ENCODE peak calls at places on chromosomes 2 and 18, in seven cellular contexts. U is CD4-positive, alpha-beta T cell; F is lung; C is brain microvascular endothelial cell; M is HL-60; B is cardiac fibroblast; W is B cell. Y is an unnamed sample.

GRCh38 chr2:160087854-160088745 is 25.7 kb upstream of the PLA2R1 start:
- DNase-seq in U (no peak), F (no peak), C (no peak), M (no peak), B (peak), W (no peak), Y (no peak)

GRCh38 chr2:33223851-33224250 is 252.6 kb upstream of the RASGRP3 start:
- DNase-seq in U (no peak), F (no peak), C (peak), M (no peak), B (peak), W (no peak), Y (no peak)

GRCh38 chr2:237673130-237673921 is 45.9 kb downstream of the LRRFIP1 start:
- DNase-seq in U (peak), F (peak), C (peak), M (no peak), B (peak), W (peak), Y (no peak)

GRCh38 chr2:195647302-195647701 is 9.7 kb upstream of the SLC39A10 start:
- DNase-seq in U (no peak), F (no peak), C (no peak), M (no peak), B (no peak), W (peak), Y (no peak)

GRCh38 chr18:45631077-45631476 is 15.8 kb downstream of the SLC14A2 start:
- DNase-seq in U (no peak), F (no peak), C (no peak), M (no peak), B (no peak), W (no peak), Y (no peak)

GRCh38 chr2:238593236-238593635 is 166.5 kb downstream of the ASB1 start:
- DNase-seq in U (no peak), F (peak), C (no peak), M (no peak), B (no peak), W (no peak), Y (no peak)

GRCh38 chr2:155145758-155146229 is 447.3 kb downstream of the KCNJ3 start:
- DNase-seq in U (no peak), F (no peak), C (no peak), M (no peak), B (no peak), W (no peak), Y (no peak)

GRCh38 chr2:167258712-167259111 is 370.4 kb downstream of the XIRP2 start:
- DNase-seq in U (no peak), F (no peak), C (no peak), M (no peak), B (no peak), W (no peak), Y (no peak)

GRCh38 chr18:31490387-31490786 is 7.6 kb upstream of the DSG2 start:
- DNase-seq in U (no peak), F (no peak), C (no peak), M (no peak), B (no peak), W (no peak), Y (no peak)

GRCh38 chr2:127651987-127652550 is 6.1 kb downstream of the GPR17 start:
- DNase-seq in U (no peak), F (no peak), C (no peak), M (no peak), B (no peak), W (no peak), Y (no peak)

GRCh38 chr2:140990416-140990815 is 1140.4 kb downstream of the LRP1B start:
- DNase-seq in U (no peak), F (no peak), C (peak), M (no peak), B (peak), W (no peak), Y (no peak)

GRCh38 chr2:213834746-213835145 is 550.5 kb downstream of the SPAG16 start:
- DNase-seq in U (no peak), F (no peak), C (no peak), M (no peak), B (peak), W (no peak), Y (no peak)

GRCh38 chr18:54254265-54254758 is 15.0 kb upstream of the POLI start:
- DNase-seq in U (no peak), F (no peak), C (peak), M (no peak), B (peak), W (no peak), Y (no peak)

GRCh38 chr2:12819721-12820120 is 103.0 kb downstream of the TRIB2 start:
- DNase-seq in U (no peak), F (no peak), C (peak), M (peak), B (peak), W (no peak), Y (no peak)

GRCh38 chr2:191171291-191171690 is 20.5 kb upstream of the STAT4 start:
- DNase-seq in U (no peak), F (no peak), C (no peak), M (no peak), B (peak), W (no peak), Y (no peak)

GRCh38 chr18:12121175-12122095 is 27.8 kb downstream of the ANKRD62 start:
- DNase-seq in U (no peak), F (no peak), C (peak), M (no peak), B (peak), W (no peak), Y (peak)

GRCh38 chr2:225041871-225042799 is at the start of gene DOCK10:
- DNase-seq in U (peak), F (peak), C (peak), M (peak), B (peak), W (peak), Y (peak)

GRCh38 chr18:77118256-77119090 is 14.1 kb downstream of the MBP start:
- DNase-seq in U (no peak), F (no peak), C (no peak), M (no peak), B (no peak), W (no peak), Y (no peak)

GRCh38 chr18:10085405-10085804 is 171.6 kb downstream of the VAPA start:
- DNase-seq in U (no peak), F (no peak), C (no peak), M (no peak), B (no peak), W (no peak), Y (no peak)

GRCh38 chr18:33440384-33441043 is at the start of gene CCDC178:
- DNase-seq in U (no peak), F (peak), C (peak), M (no peak), B (no peak), W (no peak), Y (peak)

GRCh38 chr2:203758841-203759691 is 52.6 kb downstream of the CD28 start:
- DNase-seq in U (no peak), F (no peak), C (peak), M (peak), B (peak), W (no peak), Y (no peak)

GRCh38 chr2:156399224-156399949 is 36.8 kb upstream of the GPD2 start:
- DNase-seq in U (no peak), F (peak), C (no peak), M (no peak), B (peak), W (no peak), Y (no peak)

GRCh38 chr2:234579231-234579962 is 82.5 kb upstream of the ARL4C start:
- DNase-seq in U (no peak), F (no peak), C (no peak), M (no peak), B (no peak), W (no peak), Y (no peak)

GRCh38 chr18:74013955-74014354 is 133.7 kb downstream of the FBXO15 start:
- DNase-seq in U (no peak), F (no peak), C (peak), M (peak), B (peak), W (no peak), Y (no peak)

GRCh38 chr2:152106464-152106863 is 7.6 kb upstream of the CACNB4 start:
- DNase-seq in U (no peak), F (no peak), C (no peak), M (no peak), B (no peak), W (no peak), Y (no peak)

GRCh38 chr2:27909901-27910300 is 19.4 kb downstream of the BABAM2 start:
- DNase-seq in U (no peak), F (no peak), C (no peak), M (no peak), B (no peak), W (no peak), Y (no peak)

GRCh38 chr2:27016801-27017325 is 15.9 kb upstream of the TMEM214 start:
- DNase-seq in U (peak), F (no peak), C (peak), M (no peak), B (peak), W (peak), Y (peak)

GRCh38 chr2:23480991-23481797 is 96.2 kb downstream of the KLHL29 start:
- DNase-seq in U (no peak), F (peak), C (peak), M (no peak), B (peak), W (no peak), Y (no peak)

GRCh38 chr2:21175895-21176646 is 52.3 kb downstream of the TDRD15 start:
- DNase-seq in U (no peak), F (no peak), C (no peak), M (no peak), B (peak), W (no peak), Y (no peak)

GRCh38 chr18:78090584-78090983 is 840.9 kb downstream of the GALR1 start:
- DNase-seq in U (no peak), F (no peak), C (no peak), M (no peak), B (no peak), W (no peak), Y (no peak)

GRCh38 chr2:186423481-186423880 is 62.6 kb upstream of the ZC3H15 start:
- DNase-seq in U (no peak), F (no peak), C (no peak), M (no peak), B (no peak), W (no peak), Y (no peak)

GRCh38 chr2:164764996-164765395 is 76.6 kb downstream of the COBLL1 start:
- DNase-seq in U (no peak), F (no peak), C (peak), M (no peak), B (peak), W (no peak), Y (no peak)

GRCh38 chr18:54296017-54296416 is 26.7 kb downstream of the POLI start:
- DNase-seq in U (no peak), F (no peak), C (no peak), M (no peak), B (peak), W (no peak), Y (no peak)

GRCh38 chr2:142144547-142144946 is 13.7 kb upstream of the LRP1B start:
- DNase-seq in U (no peak), F (no peak), C (no peak), M (no peak), B (no peak), W (no peak), Y (no peak)

GRCh38 chr2:142136571-142136970 is 5.8 kb upstream of the LRP1B start:
- DNase-seq in U (no peak), F (no peak), C (no peak), M (no peak), B (no peak), W (no peak), Y (no peak)

GRCh38 chr2:142139384-142139783 is 8.6 kb upstream of the LRP1B start:
- DNase-seq in U (no peak), F (no peak), C (no peak), M (no peak), B (no peak), W (no peak), Y (no peak)

GRCh38 chr2:142142595-142142994 is 11.8 kb upstream of the LRP1B start:
- DNase-seq in U (no peak), F (no peak), C (peak), M (no peak), B (no peak), W (no peak), Y (no peak)

GRCh38 chr2:142140434-142140845 is 9.6 kb upstream of the LRP1B start:
- DNase-seq in U (no peak), F (no peak), C (no peak), M (no peak), B (peak), W (no peak), Y (no peak)
- TF ChIP-seq CTCF in U (no peak), F (no peak), C (peak), M (no peak), B (peak), W (peak), Y (peak)

GRCh38 chr2:176502619-176503018 is 233.4 kb downstream of the MTX2 start:
- DNase-seq in U (no peak), F (no peak), C (no peak), M (no peak), B (no peak), W (no peak), Y (no peak)
- TF ChIP-seq CTCF in U (no peak), F (no peak), C (no peak), M (no peak), B (no peak), W (no peak), Y (no peak)

GRCh38 chr18:50111398-50111797 is 83.5 kb downstream of the MYO5B start:
- DNase-seq in U (no peak), F (no peak), C (no peak), M (no peak), B (no peak), W (no peak), Y (no peak)
- TF ChIP-seq CTCF in U (no peak), F (no peak), C (no peak), M (no peak), B (no peak), W (no peak), Y (no peak)

GRCh38 chr2:29014811-29015414 is 33.8 kb downstream of the TOGARAM2 start:
- DNase-seq in U (peak), F (no peak), C (peak), M (peak), B (peak), W (peak), Y (no peak)
- TF ChIP-seq CTCF in U (peak), F (no peak), C (peak), M (no peak), B (peak), W (no peak), Y (no peak)

DNA sequence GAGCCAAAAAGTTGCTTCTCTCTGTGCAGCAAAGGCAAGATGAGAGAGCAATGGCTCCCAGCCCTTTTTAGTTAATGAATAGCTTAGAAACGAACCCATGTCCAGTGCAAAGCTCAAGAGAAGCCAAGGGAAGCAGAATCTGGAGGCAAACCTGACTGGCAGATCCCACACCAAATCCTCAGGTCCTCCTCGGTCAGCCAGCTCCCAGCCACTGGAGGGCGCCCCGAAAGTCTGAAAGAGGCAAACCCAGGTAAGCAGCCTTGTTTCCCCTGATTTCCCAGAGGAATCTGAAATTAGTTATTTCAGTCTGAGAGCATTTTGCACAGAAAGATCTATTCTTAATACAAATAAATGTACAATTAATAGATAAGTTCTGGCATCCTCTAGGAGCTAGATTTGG is 71.3 kb upstream of the PID1 start:
- DNase-seq in U (no peak), F (peak), C (no peak), M (no peak), B (peak), W (no peak), Y (peak)
- TF ChIP-seq CTCF in U (no peak), F (peak), C (peak), M (peak), B (peak), W (no peak), Y (peak)

GRCh38 chr2:223101340-223102039 is 49.5 kb downstream of the KCNE4 start:
- DNase-seq in U (no peak), F (no peak), C (peak), M (no peak), B (peak), W (no peak), Y (peak)
- TF ChIP-seq CTCF in U (no peak), F (no peak), C (peak), M (peak), B (peak), W (no peak), Y (peak)

GRCh38 chr2:70357076-70358071 is 55.5 kb upstream of the FAM136A start:
- DNase-seq in U (no peak), F (no peak), C (no peak), M (no peak), B (peak), W (no peak), Y (no peak)
- TF ChIP-seq CTCF in U (no peak), F (no peak), C (no peak), M (no peak), B (no peak), W (no peak), Y (peak)

GRCh38 chr2:146317959-146318358 is 1526.9 kb upstream of the ACVR2A start:
- DNase-seq in U (no peak), F (no peak), C (peak), M (no peak), B (peak), W (no peak), Y (no peak)

GRCh38 chr2:146312899-146313298 is 1531.9 kb upstream of the ACVR2A start:
- DNase-seq in U (no peak), F (no peak), C (peak), M (no peak), B (peak), W (no peak), Y (no peak)
- TF ChIP-seq CTCF in U (no peak), F (no peak), C (no peak), M (no peak), B (no peak), W (no peak), Y (peak)

GRCh38 chr18:63890950-63891304 is 3.4 kb downstream of the SERPINB2 start:
- DNase-seq in U (no peak), F (no peak), C (no peak), M (no peak), B (peak), W (no peak), Y (no peak)
- TF ChIP-seq CTCF in U (no peak), F (no peak), C (no peak), M (peak), B (no peak), W (no peak), Y (no peak)